ENCODE peak calls at places on chromosomes 11 and 22, in seven cellular contexts. One of them, this sample, is unnamed.

GRCh38 chr11:47538741-47539575 is 14.0 kb downstream of the CELF1 start:
- DNase-seq in astrocyte of the spinal cord: no peak
- DNase-seq in adrenal gland: no peak
- DNase-seq in H9: no peak
- DNase-seq in RWPE1: no peak
- DNase-seq in retinal pigment epithelial cell: no peak
- DNase-seq in foreskin keratinocyte: no peak
- DNase-seq in this sample: no peak

GRCh38 chr22:47040486-47041145 is 278.2 kb downstream of the TBC1D22A start:
- DNase-seq in astrocyte of the spinal cord: no peak
- DNase-seq in adrenal gland: no peak
- DNase-seq in H9: no peak
- DNase-seq in RWPE1: no peak
- DNase-seq in retinal pigment epithelial cell: no peak
- DNase-seq in foreskin keratinocyte: peak
- DNase-seq in this sample: no peak

GRCh38 chr11:14443642-14444041 is 56.0 kb downstream of the COPB1 start:
- DNase-seq in astrocyte of the spinal cord: peak
- DNase-seq in adrenal gland: peak
- DNase-seq in H9: no peak
- DNase-seq in RWPE1: no peak
- DNase-seq in retinal pigment epithelial cell: no peak
- DNase-seq in foreskin keratinocyte: no peak
- DNase-seq in this sample: peak

GRCh38 chr11:10407055-10407454 is 48.0 kb upstream of the AMPD3 start:
- DNase-seq in astrocyte of the spinal cord: no peak
- DNase-seq in adrenal gland: no peak
- DNase-seq in H9: no peak
- DNase-seq in RWPE1: peak
- DNase-seq in retinal pigment epithelial cell: no peak
- DNase-seq in foreskin keratinocyte: peak
- DNase-seq in this sample: peak

GRCh38 chr11:126538071-126538470 is 182.6 kb downstream of the ST3GAL4 start:
- DNase-seq in astrocyte of the spinal cord: no peak
- DNase-seq in adrenal gland: no peak
- DNase-seq in H9: no peak
- DNase-seq in RWPE1: no peak
- DNase-seq in retinal pigment epithelial cell: no peak
- DNase-seq in foreskin keratinocyte: no peak
- DNase-seq in this sample: no peak

GRCh38 chr22:43743131-43743530 is 69.0 kb downstream of the EFCAB6 start:
- DNase-seq in astrocyte of the spinal cord: no peak
- DNase-seq in adrenal gland: no peak
- DNase-seq in H9: peak
- DNase-seq in RWPE1: no peak
- DNase-seq in retinal pigment epithelial cell: no peak
- DNase-seq in foreskin keratinocyte: no peak
- DNase-seq in this sample: no peak

GRCh38 chr11:59429924-59430516 is 3.8 kb upstream of the OR5A2 start:
- DNase-seq in astrocyte of the spinal cord: peak
- DNase-seq in adrenal gland: peak
- DNase-seq in H9: no peak
- DNase-seq in RWPE1: peak
- DNase-seq in retinal pigment epithelial cell: no peak
- DNase-seq in foreskin keratinocyte: peak
- DNase-seq in this sample: peak

GRCh38 chr22:28907311-28908008 is 24.1 kb downstream of the ZNRF3 start:
- DNase-seq in astrocyte of the spinal cord: peak
- DNase-seq in adrenal gland: no peak
- DNase-seq in H9: no peak
- DNase-seq in RWPE1: no peak
- DNase-seq in retinal pigment epithelial cell: no peak
- DNase-seq in foreskin keratinocyte: no peak
- DNase-seq in this sample: no peak

GRCh38 chr22:50018608-50019291 is 6.2 kb upstream of the IL17REL start:
- DNase-seq in astrocyte of the spinal cord: no peak
- DNase-seq in adrenal gland: no peak
- DNase-seq in H9: no peak
- DNase-seq in RWPE1: no peak
- DNase-seq in retinal pigment epithelial cell: no peak
- DNase-seq in foreskin keratinocyte: no peak
- DNase-seq in this sample: no peak

GRCh38 chr11:56700242-56700918 is 1.5 kb downstream of the OR9G1 start:
- DNase-seq in astrocyte of the spinal cord: no peak
- DNase-seq in adrenal gland: no peak
- DNase-seq in H9: no peak
- DNase-seq in RWPE1: no peak
- DNase-seq in retinal pigment epithelial cell: no peak
- DNase-seq in foreskin keratinocyte: peak
- DNase-seq in this sample: no peak

GRCh38 chr22:45207533-45207932 is 33.2 kb downstream of the KIAA0930 start:
- DNase-seq in astrocyte of the spinal cord: no peak
- DNase-seq in adrenal gland: no peak
- DNase-seq in H9: no peak
- DNase-seq in RWPE1: no peak
- DNase-seq in retinal pigment epithelial cell: no peak
- DNase-seq in foreskin keratinocyte: no peak
- DNase-seq in this sample: no peak

GRCh38 chr11:86818466-86819282 is 18.3 kb downstream of the PRSS23 start:
- DNase-seq in astrocyte of the spinal cord: peak
- DNase-seq in adrenal gland: no peak
- DNase-seq in H9: no peak
- DNase-seq in RWPE1: peak
- DNase-seq in retinal pigment epithelial cell: no peak
- DNase-seq in foreskin keratinocyte: no peak
- DNase-seq in this sample: peak

GRCh38 chr11:77082838-77083552 is 16.2 kb downstream of the CAPN5 start:
- DNase-seq in astrocyte of the spinal cord: no peak
- DNase-seq in adrenal gland: peak
- DNase-seq in H9: no peak
- DNase-seq in RWPE1: no peak
- DNase-seq in retinal pigment epithelial cell: no peak
- DNase-seq in foreskin keratinocyte: no peak
- DNase-seq in this sample: no peak

GRCh38 chr22:45629469-45630089 is 42.1 kb upstream of the ATXN10 start:
- DNase-seq in astrocyte of the spinal cord: no peak
- DNase-seq in adrenal gland: no peak
- DNase-seq in H9: peak
- DNase-seq in RWPE1: no peak
- DNase-seq in retinal pigment epithelial cell: no peak
- DNase-seq in foreskin keratinocyte: no peak
- DNase-seq in this sample: no peak

GRCh38 chr11:77705195-77705876 is 67.7 kb upstream of the CLNS1A start:
- DNase-seq in astrocyte of the spinal cord: peak
- DNase-seq in adrenal gland: peak
- DNase-seq in H9: no peak
- DNase-seq in RWPE1: peak
- DNase-seq in retinal pigment epithelial cell: peak
- DNase-seq in foreskin keratinocyte: peak
- DNase-seq in this sample: peak

GRCh38 chr11:47443028-47443700 is 5.8 kb downstream of the RAPSN start:
- DNase-seq in astrocyte of the spinal cord: no peak
- DNase-seq in adrenal gland: no peak
- DNase-seq in H9: no peak
- DNase-seq in RWPE1: no peak
- DNase-seq in retinal pigment epithelial cell: no peak
- DNase-seq in foreskin keratinocyte: no peak
- DNase-seq in this sample: no peak

GRCh38 chr11:102762414-102762813 is 18.0 kb downstream of the MMP10 start:
- DNase-seq in astrocyte of the spinal cord: peak
- DNase-seq in adrenal gland: no peak
- DNase-seq in H9: no peak
- DNase-seq in RWPE1: peak
- DNase-seq in retinal pigment epithelial cell: no peak
- DNase-seq in foreskin keratinocyte: peak
- DNase-seq in this sample: peak

GRCh38 chr11:57704932-57705331 is 7.1 kb downstream of the MED19 start:
- DNase-seq in astrocyte of the spinal cord: no peak
- DNase-seq in adrenal gland: no peak
- DNase-seq in H9: no peak
- DNase-seq in RWPE1: no peak
- DNase-seq in retinal pigment epithelial cell: no peak
- DNase-seq in foreskin keratinocyte: no peak
- DNase-seq in this sample: no peak

GRCh38 chr22:42892571-42893316 is 35.7 kb upstream of the ARFGAP3 start:
- DNase-seq in astrocyte of the spinal cord: no peak
- DNase-seq in adrenal gland: no peak
- DNase-seq in H9: no peak
- DNase-seq in RWPE1: no peak
- DNase-seq in retinal pigment epithelial cell: no peak
- DNase-seq in foreskin keratinocyte: no peak
- DNase-seq in this sample: no peak

GRCh38 chr11:31412946-31413345 is 43.3 kb downstream of the DNAJC24 start:
- DNase-seq in astrocyte of the spinal cord: peak
- DNase-seq in adrenal gland: no peak
- DNase-seq in H9: no peak
- DNase-seq in RWPE1: peak
- DNase-seq in retinal pigment epithelial cell: peak
- DNase-seq in foreskin keratinocyte: peak
- DNase-seq in this sample: peak

GRCh38 chr22:50399751-50400331 is 56.7 kb downstream of the PPP6R2 start:
- DNase-seq in astrocyte of the spinal cord: no peak
- DNase-seq in adrenal gland: peak
- DNase-seq in H9: peak
- DNase-seq in RWPE1: peak
- DNase-seq in retinal pigment epithelial cell: no peak
- DNase-seq in foreskin keratinocyte: no peak
- DNase-seq in this sample: peak

GRCh38 chr11:93504110-93505095 is 38.8 kb downstream of the SMCO4 start:
- DNase-seq in astrocyte of the spinal cord: no peak
- DNase-seq in adrenal gland: peak
- DNase-seq in H9: no peak
- DNase-seq in RWPE1: no peak
- DNase-seq in retinal pigment epithelial cell: no peak
- DNase-seq in foreskin keratinocyte: no peak
- DNase-seq in this sample: no peak

GRCh38 chr11:119339581-119340334 is 925 bp downstream of the C1QTNF5 start:
- DNase-seq in astrocyte of the spinal cord: peak
- DNase-seq in adrenal gland: peak
- DNase-seq in H9: peak
- DNase-seq in RWPE1: no peak
- DNase-seq in retinal pigment epithelial cell: no peak
- DNase-seq in foreskin keratinocyte: no peak
- DNase-seq in this sample: no peak

DNA sequence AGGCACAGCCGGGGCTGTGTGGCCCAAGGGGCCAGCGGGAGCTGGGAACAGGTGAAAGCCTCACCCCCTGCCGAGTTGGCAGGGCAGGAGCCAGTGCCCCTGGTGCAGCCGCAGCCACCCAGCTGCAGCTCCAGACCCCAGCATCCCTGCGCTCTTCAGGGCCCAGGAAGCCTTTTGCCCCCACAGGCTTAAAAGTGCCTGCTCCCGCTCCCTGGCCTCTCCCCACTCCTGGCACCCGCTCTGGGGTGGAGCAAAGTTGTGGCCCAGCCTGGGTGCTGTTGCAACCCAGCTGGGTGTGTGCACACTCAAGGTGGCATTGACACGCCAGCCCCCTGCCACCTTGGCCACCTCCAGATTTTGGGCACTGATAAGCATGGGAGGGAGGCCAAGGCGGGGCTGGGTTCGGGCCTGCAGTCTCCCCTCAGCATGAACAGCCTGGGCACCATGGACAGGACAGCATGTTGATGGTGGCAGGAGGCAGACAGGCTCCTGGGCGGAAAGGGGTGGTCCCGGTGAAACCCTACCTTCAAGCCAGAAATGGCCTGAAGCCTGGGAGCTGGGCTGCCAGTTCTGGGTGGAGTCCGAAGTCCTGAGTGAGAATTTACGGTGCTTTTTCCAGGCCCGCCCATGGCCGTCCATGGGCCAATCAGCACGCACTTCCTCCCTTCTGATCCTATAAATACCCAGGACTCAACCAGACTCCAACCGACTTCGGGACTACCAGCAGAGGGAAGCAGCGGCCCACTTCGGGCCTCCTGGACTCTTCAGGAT is 23.5 kb upstream of the RNASEH2C start:
- DNase-seq in astrocyte of the spinal cord: peak
- DNase-seq in adrenal gland: peak
- DNase-seq in H9: peak
- DNase-seq in RWPE1: peak
- DNase-seq in retinal pigment epithelial cell: no peak
- DNase-seq in foreskin keratinocyte: no peak
- DNase-seq in this sample: no peak
- TF ChIP-seq CTCF in astrocyte of the spinal cord: peak
- TF ChIP-seq CTCF in adrenal gland: peak
- TF ChIP-seq CTCF in H9: peak
- TF ChIP-seq CTCF in RWPE1: peak
- TF ChIP-seq CTCF in retinal pigment epithelial cell: peak
- TF ChIP-seq CTCF in foreskin keratinocyte: peak
- TF ChIP-seq CTCF in this sample: peak

GRCh38 chr11:15913261-15913660 is 443.1 kb downstream of the SOX6 start:
- DNase-seq in astrocyte of the spinal cord: no peak
- DNase-seq in adrenal gland: no peak
- DNase-seq in H9: no peak
- DNase-seq in RWPE1: no peak
- DNase-seq in retinal pigment epithelial cell: no peak
- DNase-seq in foreskin keratinocyte: no peak
- DNase-seq in this sample: no peak
- TF ChIP-seq CTCF in astrocyte of the spinal cord: peak
- TF ChIP-seq CTCF in adrenal gland: no peak
- TF ChIP-seq CTCF in H9: no peak
- TF ChIP-seq CTCF in RWPE1: no peak
- TF ChIP-seq CTCF in retinal pigment epithelial cell: peak
- TF ChIP-seq CTCF in foreskin keratinocyte: peak
- TF ChIP-seq CTCF in this sample: no peak

GRCh38 chr11:838441-839279 is 3.7 kb downstream of the POLR2L start:
- DNase-seq in astrocyte of the spinal cord: no peak
- DNase-seq in adrenal gland: no peak
- DNase-seq in H9: peak
- DNase-seq in RWPE1: no peak
- DNase-seq in retinal pigment epithelial cell: no peak
- DNase-seq in foreskin keratinocyte: no peak
- DNase-seq in this sample: no peak
- TF ChIP-seq CTCF in astrocyte of the spinal cord: peak
- TF ChIP-seq CTCF in adrenal gland: no peak
- TF ChIP-seq CTCF in H9: peak
- TF ChIP-seq CTCF in RWPE1: no peak
- TF ChIP-seq CTCF in retinal pigment epithelial cell: peak
- TF ChIP-seq CTCF in foreskin keratinocyte: peak
- TF ChIP-seq CTCF in this sample: peak

DNA sequence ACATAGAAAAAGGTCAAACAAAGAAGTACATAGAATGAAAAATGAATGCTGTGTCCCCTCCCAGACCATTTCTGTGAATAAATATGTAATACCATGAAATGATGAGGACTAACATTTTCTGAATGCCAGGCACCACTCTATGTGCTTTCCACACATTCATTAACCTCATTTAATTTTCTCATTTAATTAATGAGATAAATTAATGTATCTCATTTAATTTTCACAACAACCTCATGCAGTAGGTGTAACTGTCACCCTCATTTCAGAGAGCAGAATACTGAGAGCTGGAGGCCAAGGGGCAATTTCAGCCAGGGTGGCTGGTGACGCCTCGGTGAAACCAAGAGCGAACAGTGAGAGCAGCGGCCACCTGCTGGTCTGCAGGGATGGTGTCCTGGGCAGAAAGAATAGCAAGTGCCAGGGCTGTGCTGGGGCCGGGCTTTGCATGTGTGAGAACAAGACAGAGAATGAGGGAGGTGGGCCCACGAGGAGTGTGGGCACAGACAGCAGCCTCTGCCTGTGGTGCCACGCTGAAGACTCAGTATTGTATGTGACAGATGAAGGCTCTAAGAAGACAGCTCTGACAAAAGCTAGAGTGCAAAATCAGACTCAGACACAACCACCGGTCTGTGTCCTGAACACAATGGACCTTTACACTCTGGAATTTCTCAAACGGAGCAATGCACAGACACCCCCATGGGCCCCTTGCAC is 1.8 kb upstream of the SERPIND1 start:
- DNase-seq in astrocyte of the spinal cord: no peak
- DNase-seq in adrenal gland: no peak
- DNase-seq in H9: no peak
- DNase-seq in RWPE1: no peak
- DNase-seq in retinal pigment epithelial cell: no peak
- DNase-seq in foreskin keratinocyte: no peak
- DNase-seq in this sample: no peak
- TF ChIP-seq CTCF in astrocyte of the spinal cord: peak
- TF ChIP-seq CTCF in adrenal gland: no peak
- TF ChIP-seq CTCF in H9: peak
- TF ChIP-seq CTCF in RWPE1: no peak
- TF ChIP-seq CTCF in retinal pigment epithelial cell: peak
- TF ChIP-seq CTCF in foreskin keratinocyte: peak
- TF ChIP-seq CTCF in this sample: peak